ENCODE peak calls at places on chromosomes 5 and 9, in eight cellular contexts. One of them, this sample, is unnamed.

GRCh38 chr9:22211588-22212360 is 202.7 kb upstream of the CDKN2B start:
- DNase-seq in EL: peak; percentile 97
- DNase-seq in effector CD4-positive, alpha-beta T cell: no peak
- DNase-seq in HEK293T: no peak
- DNase-seq in activated CD4-positive, alpha-beta T cell treated with anti-CD3 and anti-CD28 coated beads for 48 hours: no peak
- DNase-seq in hypothalamus: no peak
- DNase-seq in Calu3: peak; percentile 54
- DNase-seq in neural crest cell: no peak
- DNase-seq in this sample: no peak

GRCh38 chr5:175382171-175382570 is 61.8 kb downstream of the DRD1 start:
- DNase-seq in hypothalamus: no peak
- DNase-seq in EL: no peak
- DNase-seq in HEK293T: no peak
- DNase-seq in activated CD4-positive, alpha-beta T cell treated with anti-CD3 and anti-CD28 coated beads for 48 hours: no peak
- DNase-seq in effector CD4-positive, alpha-beta T cell: no peak
- DNase-seq in Calu3: no peak
- DNase-seq in neural crest cell: no peak
- DNase-seq in this sample: no peak

GRCh38 chr5:72871358-72872024 is 55.0 kb downstream of the TNPO1 start:
- DNase-seq in EL: no peak
- DNase-seq in effector CD4-positive, alpha-beta T cell: no peak
- DNase-seq in neural crest cell: no peak
- DNase-seq in activated CD4-positive, alpha-beta T cell treated with anti-CD3 and anti-CD28 coated beads for 48 hours: no peak
- DNase-seq in hypothalamus: no peak
- DNase-seq in Calu3: no peak
- DNase-seq in HEK293T: no peak
- DNase-seq in this sample: no peak

GRCh38 chr5:852018-852417 is 1.2 kb upstream of the ZDHHC11 start:
- DNase-seq in HEK293T: no peak
- DNase-seq in activated CD4-positive, alpha-beta T cell treated with anti-CD3 and anti-CD28 coated beads for 48 hours: no peak
- DNase-seq in Calu3: no peak
- DNase-seq in neural crest cell: no peak
- DNase-seq in effector CD4-positive, alpha-beta T cell: no peak
- DNase-seq in EL: no peak
- DNase-seq in hypothalamus: no peak
- DNase-seq in this sample: no peak

GRCh38 chr5:172903790-172904189 is 55.4 kb upstream of the RPL26L1 start:
- DNase-seq in EL: peak; percentile 94
- DNase-seq in HEK293T: no peak
- DNase-seq in neural crest cell: no peak
- DNase-seq in hypothalamus: no peak
- DNase-seq in effector CD4-positive, alpha-beta T cell: no peak
- DNase-seq in Calu3: peak; percentile 84
- DNase-seq in activated CD4-positive, alpha-beta T cell treated with anti-CD3 and anti-CD28 coated beads for 48 hours: no peak
- DNase-seq in this sample: no peak

GRCh38 chr9:121774715-121775613 is 123.5 kb downstream of the DAB2IP start:
- DNase-seq in EL: no peak
- DNase-seq in effector CD4-positive, alpha-beta T cell: no peak
- DNase-seq in hypothalamus: no peak
- DNase-seq in HEK293T: no peak
- DNase-seq in activated CD4-positive, alpha-beta T cell treated with anti-CD3 and anti-CD28 coated beads for 48 hours: no peak
- DNase-seq in Calu3: no peak
- DNase-seq in neural crest cell: no peak
- DNase-seq in this sample: peak; percentile 15

GRCh38 chr9:22165144-22165543 is 156.0 kb upstream of the CDKN2B start:
- DNase-seq in effector CD4-positive, alpha-beta T cell: no peak
- DNase-seq in neural crest cell: no peak
- DNase-seq in EL: peak; percentile 25
- DNase-seq in activated CD4-positive, alpha-beta T cell treated with anti-CD3 and anti-CD28 coated beads for 48 hours: no peak
- DNase-seq in Calu3: no peak
- DNase-seq in HEK293T: no peak
- DNase-seq in hypothalamus: no peak
- DNase-seq in this sample: no peak

GRCh38 chr5:122259995-122260394 is 52.0 kb upstream of the SNCAIP start:
- DNase-seq in activated CD4-positive, alpha-beta T cell treated with anti-CD3 and anti-CD28 coated beads for 48 hours: no peak
- DNase-seq in neural crest cell: no peak
- DNase-seq in Calu3: peak; percentile 24
- DNase-seq in effector CD4-positive, alpha-beta T cell: no peak
- DNase-seq in HEK293T: no peak
- DNase-seq in EL: peak; percentile 81
- DNase-seq in hypothalamus: no peak
- DNase-seq in this sample: no peak

GRCh38 chr5:156587012-156587411 is 260.0 kb downstream of the SGCD start:
- DNase-seq in EL: no peak
- DNase-seq in HEK293T: no peak
- DNase-seq in Calu3: no peak
- DNase-seq in neural crest cell: no peak
- DNase-seq in effector CD4-positive, alpha-beta T cell: no peak
- DNase-seq in activated CD4-positive, alpha-beta T cell treated with anti-CD3 and anti-CD28 coated beads for 48 hours: no peak
- DNase-seq in hypothalamus: no peak
- DNase-seq in this sample: no peak

GRCh38 chr9:110208031-110208430 is at the start of gene C9orf152:
- DNase-seq in hypothalamus: no peak
- DNase-seq in activated CD4-positive, alpha-beta T cell treated with anti-CD3 and anti-CD28 coated beads for 48 hours: no peak
- DNase-seq in EL: no peak
- DNase-seq in effector CD4-positive, alpha-beta T cell: no peak
- DNase-seq in Calu3: peak; percentile 27
- DNase-seq in HEK293T: no peak
- DNase-seq in neural crest cell: no peak
- DNase-seq in this sample: no peak

GRCh38 chr5:87139795-87140194 is 127.9 kb upstream of the RASA1 start:
- DNase-seq in Calu3: no peak
- DNase-seq in HEK293T: no peak
- DNase-seq in activated CD4-positive, alpha-beta T cell treated with anti-CD3 and anti-CD28 coated beads for 48 hours: no peak
- DNase-seq in hypothalamus: no peak
- DNase-seq in neural crest cell: no peak
- DNase-seq in EL: no peak
- DNase-seq in effector CD4-positive, alpha-beta T cell: no peak
- DNase-seq in this sample: no peak

GRCh38 chr5:80141147-80141671 is 106.1 kb downstream of the THBS4 start:
- DNase-seq in EL: no peak
- DNase-seq in HEK293T: no peak
- DNase-seq in neural crest cell: peak; percentile 35
- DNase-seq in Calu3: no peak
- DNase-seq in activated CD4-positive, alpha-beta T cell treated with anti-CD3 and anti-CD28 coated beads for 48 hours: no peak
- DNase-seq in effector CD4-positive, alpha-beta T cell: no peak
- DNase-seq in hypothalamus: peak; percentile 28
- DNase-seq in this sample: peak; percentile 89

GRCh38 chr5:137648361-137648760 is 87.5 kb downstream of the KLHL3 start:
- DNase-seq in EL: no peak
- DNase-seq in neural crest cell: no peak
- DNase-seq in effector CD4-positive, alpha-beta T cell: no peak
- DNase-seq in Calu3: no peak
- DNase-seq in hypothalamus: no peak
- DNase-seq in activated CD4-positive, alpha-beta T cell treated with anti-CD3 and anti-CD28 coated beads for 48 hours: no peak
- DNase-seq in HEK293T: no peak
- DNase-seq in this sample: no peak

GRCh38 chr9:114908796-114909448 is 21.5 kb downstream of the TNFSF8 start:
- DNase-seq in neural crest cell: no peak
- DNase-seq in effector CD4-positive, alpha-beta T cell: no peak
- DNase-seq in EL: peak; percentile 29
- DNase-seq in HEK293T: no peak
- DNase-seq in Calu3: no peak
- DNase-seq in activated CD4-positive, alpha-beta T cell treated with anti-CD3 and anti-CD28 coated beads for 48 hours: peak; percentile 56
- DNase-seq in hypothalamus: no peak
- DNase-seq in this sample: no peak

GRCh38 chr5:113612060-113612496 is 98.6 kb downstream of the YTHDC2 start:
- DNase-seq in neural crest cell: no peak
- DNase-seq in hypothalamus: no peak
- DNase-seq in EL: peak; percentile 37
- DNase-seq in effector CD4-positive, alpha-beta T cell: no peak
- DNase-seq in activated CD4-positive, alpha-beta T cell treated with anti-CD3 and anti-CD28 coated beads for 48 hours: no peak
- DNase-seq in Calu3: no peak
- DNase-seq in HEK293T: peak; percentile 39
- DNase-seq in this sample: no peak

GRCh38 chr5:138354926-138355378 is 2.5 kb downstream of the KDM3B start:
- DNase-seq in Calu3: peak; percentile 57
- DNase-seq in neural crest cell: no peak
- DNase-seq in HEK293T: peak; percentile 67
- DNase-seq in effector CD4-positive, alpha-beta T cell: peak; percentile 39
- DNase-seq in activated CD4-positive, alpha-beta T cell treated with anti-CD3 and anti-CD28 coated beads for 48 hours: peak; percentile 72
- DNase-seq in hypothalamus: no peak
- DNase-seq in EL: peak; percentile 88
- DNase-seq in this sample: no peak

GRCh38 chr5:133360693-133361479 is 251.5 kb downstream of the FSTL4 start:
- DNase-seq in effector CD4-positive, alpha-beta T cell: no peak
- DNase-seq in activated CD4-positive, alpha-beta T cell treated with anti-CD3 and anti-CD28 coated beads for 48 hours: no peak
- DNase-seq in neural crest cell: no peak
- DNase-seq in EL: no peak
- DNase-seq in Calu3: no peak
- DNase-seq in HEK293T: peak; percentile 28
- DNase-seq in hypothalamus: no peak
- DNase-seq in this sample: no peak

GRCh38 chr9:126459546-126459945 is 132.9 kb downstream of the MVB12B start:
- DNase-seq in Calu3: no peak
- DNase-seq in hypothalamus: no peak
- DNase-seq in neural crest cell: no peak
- DNase-seq in activated CD4-positive, alpha-beta T cell treated with anti-CD3 and anti-CD28 coated beads for 48 hours: no peak
- DNase-seq in EL: no peak
- DNase-seq in HEK293T: no peak
- DNase-seq in effector CD4-positive, alpha-beta T cell: no peak
- DNase-seq in this sample: no peak

GRCh38 chr9:21528123-21528808 is 46.2 kb upstream of the IFNE start:
- DNase-seq in effector CD4-positive, alpha-beta T cell: no peak
- DNase-seq in EL: no peak
- DNase-seq in neural crest cell: no peak
- DNase-seq in HEK293T: no peak
- DNase-seq in Calu3: no peak
- DNase-seq in hypothalamus: no peak
- DNase-seq in activated CD4-positive, alpha-beta T cell treated with anti-CD3 and anti-CD28 coated beads for 48 hours: no peak
- DNase-seq in this sample: no peak

GRCh38 chr9:27865031-27865438 is 291.8 kb upstream of the C9orf72 start:
- DNase-seq in effector CD4-positive, alpha-beta T cell: no peak
- DNase-seq in HEK293T: no peak
- DNase-seq in Calu3: peak; percentile 30
- DNase-seq in EL: no peak
- DNase-seq in hypothalamus: no peak
- DNase-seq in activated CD4-positive, alpha-beta T cell treated with anti-CD3 and anti-CD28 coated beads for 48 hours: no peak
- DNase-seq in neural crest cell: no peak
- DNase-seq in this sample: no peak

This sample was measured in left ventricle myocardium inferior.